ENCODE peak calls at places on chromosome 19, in five cellular contexts. M, D, S, R and A are unnamed samples.

GRCh38 chr19:44848805-44849457 is 2.8 kb downstream of the NECTIN2 start:
- DNase-seq in M (no peak), D (no peak), S (no peak), R (no peak), A (no peak)

GRCh38 chr19:7074705-7075282 is 5.3 kb downstream of the ZNF557 start:
- DNase-seq in M (no peak), D (no peak), S (no peak), R (no peak), A (no peak)

GRCh38 chr19:54473071-54473941 is at the start of gene CDC42EP5:
- DNase-seq in M (no peak), D (no peak), S (no peak), R (no peak), A (no peak)

GRCh38 chr19:799076-799881 is 2.0 kb downstream of the PTBP1 start:
- DNase-seq in M (no peak), D (peak; percentile 30), S (no peak), R (no peak), A (no peak)

GRCh38 chr19:38310279-38310670 is 5.5 kb downstream of the YIF1B start:
- DNase-seq in M (no peak), D (no peak), S (no peak), R (no peak), A (no peak)

GRCh38 chr19:54804571-54804970 is 1.2 kb downstream of the KIR2DL4 start:
- DNase-seq in M (no peak), D (no peak), S (no peak), R (no peak), A (no peak)

GRCh38 chr19:19372656-19373416 is 32.6 kb upstream of the GATAD2A start:
- DNase-seq in M (peak; percentile 17), D (no peak), S (no peak), R (peak; percentile 8), A (no peak)

GRCh38 chr19:13964776-13965175 is 12.5 kb downstream of the DCAF15 start:
- DNase-seq in M (no peak), D (no peak), S (no peak), R (no peak), A (no peak)

GRCh38 chr19:56252699-56253422 is 19.7 kb upstream of the EDDM13 start:
- DNase-seq in M (peak; percentile 51), D (peak; percentile 60), S (peak; percentile 39), R (peak; percentile 30), A (peak; percentile 1)

GRCh38 chr19:40422428-40423226 is 3.2 kb downstream of the SERTAD1 start:
- DNase-seq in M (no peak), D (no peak), S (no peak), R (no peak), A (no peak)

GRCh38 chr19:48064509-48064908 is 20.6 kb upstream of the CABP5 start:
- DNase-seq in M (no peak), D (no peak), S (no peak), R (no peak), A (no peak)

GRCh38 chr19:29676586-29676985 is 11.3 kb downstream of the PLEKHF1 start:
- DNase-seq in M (no peak), D (no peak), S (no peak), R (peak; percentile 15), A (no peak)

GRCh38 chr19:6340493-6341201 is 7.2 kb upstream of the ACER1 start:
- DNase-seq in M (no peak), D (no peak), S (no peak), R (no peak), A (no peak)

GRCh38 chr19:34186205-34186604 is 13.9 kb downstream of the LSM14A start:
- DNase-seq in M (no peak), D (no peak), S (no peak), R (no peak), A (no peak)

GRCh38 chr19:43450545-43450997 is 14.8 kb downstream of the LYPD3 start:
- DNase-seq in M (no peak), D (no peak), S (no peak), R (no peak), A (no peak)

GRCh38 chr19:18391509-18392075 is 5.6 kb downstream of the GDF15 start:
- DNase-seq in M (no peak), D (no peak), S (no peak), R (no peak), A (no peak)

GRCh38 chr19:35856546-35857149 is at the start of gene KIRREL2:
- DNase-seq in M (no peak), D (no peak), S (no peak), R (no peak), A (no peak)

GRCh38 chr19:5147971-5148793 is 179.3 kb downstream of the KDM4B start:
- DNase-seq in M (no peak), D (no peak), S (no peak), R (no peak), A (peak; percentile 52)

GRCh38 chr19:47471733-47472457 is at the start of gene SLC8A2:
- DNase-seq in M (peak; percentile 54), D (peak; percentile 65), S (peak; percentile 47), R (peak; percentile 26), A (peak; percentile 17)

GRCh38 chr19:50189326-50189725 is 14.1 kb upstream of the MYH14 start:
- DNase-seq in M (no peak), D (no peak), S (no peak), R (no peak), A (no peak)

GRCh38 chr19:10096615-10096963 is 5.9 kb downstream of the ANGPTL6 start:
- DNase-seq in M (no peak), D (no peak), S (no peak), R (no peak), A (no peak)

GRCh38 chr19:22144394-22144793 is 52.4 kb downstream of the ZNF676 start:
- DNase-seq in M (no peak), D (no peak), S (no peak), R (no peak), A (no peak)

GRCh38 chr19:56333506-56333905 is 18.9 kb upstream of the ZSCAN5A start:
- DNase-seq in M (no peak), D (no peak), S (no peak), R (no peak), A (no peak)

GRCh38 chr19:17248011-17248776 is 2.5 kb upstream of the NR2F6 start:
- DNase-seq in M (no peak), D (no peak), S (no peak), R (no peak), A (no peak)

GRCh38 chr19:3507371-3508120 is 1.4 kb downstream of the FZR1 start:
- DNase-seq in M (no peak), D (peak; percentile 61), S (no peak), R (no peak), A (no peak)

GRCh38 chr19:49556412-49557398 is 23.7 kb downstream of the NOSIP start:
- DNase-seq in M (no peak), D (no peak), S (no peak), R (no peak), A (no peak)

GRCh38 chr19:7442423-7442822 is 46.4 kb downstream of the PEX11G start:
- DNase-seq in M (no peak), D (no peak), S (peak; percentile 2), R (peak; percentile 10), A (no peak)

GRCh38 chr19:42091300-42092266 is 15.6 kb downstream of the ZNF574 start:
- DNase-seq in M (no peak), D (no peak), S (no peak), R (no peak), A (no peak)

GRCh38 chr19:51698296-51698695 is 5.2 kb downstream of the SPACA6 start:
- DNase-seq in M (no peak), D (no peak), S (no peak), R (no peak), A (no peak)

GRCh38 chr19:51507640-51508058 is 6.0 kb upstream of the SIGLEC12 start:
- DNase-seq in M (no peak), D (no peak), S (no peak), R (no peak), A (no peak)